ENCODE peak calls at places on chromosomes 16 and 17, in seven cellular contexts. S is HEK293T; R is NCI-H1092; Y is T follicular helper cell; G is stimulated activated CD4-positive, alpha-beta T cell treated with anti-CD3 and anti-CD28 coated beads, Interleukin-4, amount 100 ng/mL, for 24 hours; W is A673; V is CD4-positive, alpha-beta memory T cell. U is an unnamed sample.

GRCh38 chr17:67785122-67785477 is 40.2 kb upstream of the BPTF start:
- DNase-seq in S (no peak), R (no peak), Y (no peak), G (no peak), W (no peak), V (no peak), U (no peak)

GRCh38 chr16:3654249-3654991 is at the start of gene DNASE1:
- DNase-seq in S (peak; percentile 80), R (no peak), Y (peak; percentile 37), G (peak; percentile 68), W (peak; percentile 70), V (peak; percentile 43), U (no peak)

GRCh38 chr17:50149425-50150353 is 788 bp downstream of the PPP1R9B start:
- DNase-seq in S (peak; percentile 54), R (no peak), Y (peak; percentile 54), G (peak; percentile 52), W (peak; percentile 74), V (peak; percentile 61), U (peak; percentile 44)

GRCh38 chr17:76567634-76568432 is 17.8 kb downstream of the ST6GALNAC2 start:
- DNase-seq in S (no peak), R (no peak), Y (no peak), G (no peak), W (no peak), V (no peak), U (no peak)

GRCh38 chr17:37389160-37389559 is 13.4 kb downstream of the C17orf78 start:
- DNase-seq in S (no peak), R (no peak), Y (no peak), G (no peak), W (no peak), V (no peak), U (no peak)

GRCh38 chr16:11497329-11497805 is 89.4 kb downstream of the LITAF start:
- DNase-seq in S (peak; percentile 52), R (peak; percentile 69), Y (no peak), G (no peak), W (peak; percentile 43), V (no peak), U (no peak)

GRCh38 chr16:85552980-85553435 is 60.1 kb upstream of the GSE1 start:
- DNase-seq in S (no peak), R (no peak), Y (no peak), G (no peak), W (no peak), V (no peak), U (no peak)

GRCh38 chr17:20611314-20611713 is 31.8 kb downstream of the CDRT15L2 start:
- DNase-seq in S (no peak), R (no peak), Y (no peak), G (no peak), W (no peak), V (no peak), U (no peak)

GRCh38 chr16:29290631-29291247 is 115.8 kb downstream of the NPIPB11 start:
- DNase-seq in S (peak; percentile 25), R (no peak), Y (peak; percentile 17), G (peak; percentile 57), W (peak; percentile 46), V (peak; percentile 26), U (peak; percentile 58)

GRCh38 chr16:57538235-57538711 is 1.9 kb upstream of the CCDC102A start:
- DNase-seq in S (peak; percentile 5), R (no peak), Y (no peak), G (peak; percentile 35), W (no peak), V (no peak), U (no peak)

GRCh38 chr17:185445-186138 is 4.1 kb upstream of the DOC2B start:
- DNase-seq in S (no peak), R (no peak), Y (no peak), G (peak; percentile 63), W (no peak), V (no peak), U (no peak)

GRCh38 chr17:8410882-8411238 is 13.2 kb upstream of the RNF222 start:
- DNase-seq in S (no peak), R (no peak), Y (no peak), G (no peak), W (no peak), V (no peak), U (no peak)

GRCh38 chr17:9729034-9729650 is 62.2 kb downstream of the DHRS7C start:
- DNase-seq in S (peak; percentile 63), R (no peak), Y (no peak), G (no peak), W (peak; percentile 57), V (peak; percentile 19), U (no peak)

GRCh38 chr16:56841659-56842058 is 23.3 kb upstream of the SLC12A3 start:
- DNase-seq in S (no peak), R (no peak), Y (no peak), G (no peak), W (no peak), V (no peak), U (no peak)

GRCh38 chr17:48470388-48471034 is 40.5 kb upstream of the SKAP1 start:
- DNase-seq in S (no peak), R (no peak), Y (no peak), G (no peak), W (peak; percentile 68), V (no peak), U (no peak)

GRCh38 chr17:7354262-7354781 is 634 bp upstream of the TMEM95 start:
- DNase-seq in S (no peak), R (no peak), Y (no peak), G (peak; percentile 27), W (peak; percentile 43), V (no peak), U (no peak)

GRCh38 chr17:35793257-35793656 is 2.2 kb downstream of the MMP28 start:
- DNase-seq in S (no peak), R (no peak), Y (no peak), G (no peak), W (no peak), V (no peak), U (no peak)

GRCh38 chr17:65797809-65798208 is 236.4 kb upstream of the AXIN2 start:
- DNase-seq in S (peak; percentile 50), R (no peak), Y (no peak), G (peak; percentile 22), W (peak; percentile 48), V (peak; percentile 8), U (no peak)

GRCh38 chr16:20359997-20360396 is 7.5 kb upstream of the UMOD start:
- DNase-seq in S (peak; percentile 32), R (no peak), Y (no peak), G (no peak), W (peak; percentile 15), V (no peak), U (no peak)

GRCh38 chr17:80992077-80992947 is 671 bp downstream of the CHMP6 start:
- DNase-seq in S (no peak), R (no peak), Y (no peak), G (no peak), W (no peak), V (no peak), U (no peak)

GRCh38 chr17:65572581-65573282 is 11.3 kb upstream of the AXIN2 start:
- DNase-seq in S (no peak), R (no peak), Y (no peak), G (no peak), W (no peak), V (no peak), U (no peak)

GRCh38 chr17:81412490-81413093 is 17.3 kb downstream of the BAHCC1 start:
- DNase-seq in S (no peak), R (no peak), Y (no peak), G (peak; percentile 52), W (no peak), V (peak; percentile 53), U (no peak)

GRCh38 chr16:588639-588888 is 1.3 kb upstream of the RAB40C start:
- DNase-seq in S (peak; percentile 25), R (peak; percentile 21), Y (peak; percentile 64), G (peak; percentile 74), W (peak; percentile 69), V (peak; percentile 76), U (peak; percentile 55)

GRCh38 chr17:3667366-3668278 is 756 bp downstream of the TAX1BP3 start:
- DNase-seq in S (peak; percentile 67), R (no peak), Y (no peak), G (no peak), W (peak; percentile 80), V (no peak), U (no peak)

GRCh38 chr17:7859028-7859427 is 1.2 kb downstream of the CYB5D1 start:
- DNase-seq in S (no peak), R (no peak), Y (no peak), G (peak; percentile 3), W (no peak), V (no peak), U (no peak)

GRCh38 chr16:4762205-4762604 is 4.8 kb downstream of the ZNF500 start:
- DNase-seq in S (no peak), R (no peak), Y (no peak), G (no peak), W (no peak), V (no peak), U (no peak)

GRCh38 chr17:42760652-42761581 is at the start of gene RAMP2:
- DNase-seq in S (no peak), R (no peak), Y (no peak), G (no peak), W (peak; percentile 19), V (no peak), U (no peak)

GRCh38 chr16:22638393-22639206 is 127.9 kb downstream of the NPIPB5 start:
- DNase-seq in S (no peak), R (no peak), Y (no peak), G (no peak), W (no peak), V (no peak), U (no peak)

GRCh38 chr17:44910231-44911106 is 4.8 kb downstream of the GFAP start:
- DNase-seq in S (no peak), R (no peak), Y (no peak), G (no peak), W (no peak), V (no peak), U (no peak)

GRCh38 chr16:28202147-28202746 is 9.5 kb downstream of the XPO6 start:
- DNase-seq in S (no peak), R (no peak), Y (no peak), G (peak; percentile 25), W (no peak), V (no peak), U (no peak)